ENCODE peak calls at places on chromosomes 6 and 20, in six cellular contexts. P is aorta, Z is nucleus accumbens, L is astrocyte of the hippocampus, J is IMR-90, W is choroid plexus epithelial cell. X is an unnamed sample.

GRCh38 chr20:34629342-34629741 is 47.5 kb downstream of the PIGU start:
- DNase-seq in Z (no peak), J (no peak), P (no peak), W (no peak), L (peak; percentile 20), X (no peak)

GRCh38 chr20:10513931-10514575 is 78.9 kb downstream of the SLX4IP start:
- DNase-seq in Z (no peak), P (no peak), J (no peak), L (no peak), W (peak; percentile 55), X (no peak)

GRCh38 chr20:9615118-9615517 is 100.7 kb downstream of the LAMP5 start:
- DNase-seq in J (no peak), P (no peak), W (no peak), L (no peak), Z (no peak), X (no peak)

GRCh38 chr20:31602779-31603441 is 2.2 kb upstream of the ID1 start:
- DNase-seq in P (no peak), Z (no peak), J (peak; percentile 89), L (peak; percentile 88), W (peak; percentile 88), X (peak; percentile 55)

GRCh38 chr6:66865771-66866170 is 1158.7 kb upstream of the EYS start:
- DNase-seq in W (peak; percentile 61), Z (no peak), J (no peak), L (peak; percentile 28), P (no peak), X (no peak)

GRCh38 chr6:44012078-44012493 is 115.2 kb downstream of the MRPL14 start:
- DNase-seq in J (peak; percentile 99), P (peak; percentile 55), Z (no peak), W (peak; percentile 79), L (peak; percentile 78), X (no peak)

GRCh38 chr20:11159728-11160127 is 485.9 kb upstream of the JAG1 start:
- DNase-seq in J (peak; percentile 91), Z (peak; percentile 1), W (peak; percentile 87), L (no peak), P (peak; percentile 49), X (no peak)

GRCh38 chr6:107690864-107691661 is 133.1 kb downstream of the SCML4 start:
- DNase-seq in L (peak; percentile 37), W (peak; percentile 88), P (no peak), Z (no peak), J (peak; percentile 96), X (no peak)

GRCh38 chr6:135358251-135358821 is 139.2 kb downstream of the AHI1 start:
- DNase-seq in J (peak; percentile 97), Z (no peak), P (no peak), L (peak; percentile 79), W (peak; percentile 95), X (no peak)